ENCODE peak calls at places on chromosomes 6 and 20, in six cellular contexts. H is amniotic stem cell; N is activated CD4-positive, alpha-beta T cell treated with anti-CD3 and anti-CD28 coated beads, Interleukin-2, amount 50 U/mL, for 24 hours; D is activated T-helper 1 cell treated with anti-CD3 and anti-CD28 coated beads, Interleukin-2, amount 50 U/mL, for 16 hours; S is GM12891; L is RPMI7951. X is an unnamed sample.

GRCh38 chr20:25277051-25277801 is 29.3 kb downstream of the PYGB start:
- DNase-seq in H (no peak), N (no peak), D (no peak), S (no peak), L (no peak), X (no peak)

GRCh38 chr6:84019812-84020211 is 13.8 kb upstream of the MRAP2 start:
- DNase-seq in H (no peak), N (no peak), D (no peak), S (no peak), L (no peak), X (no peak)

GRCh38 chr6:6701864-6702263 is 113.3 kb downstream of the LY86 start:
- DNase-seq in H (no peak), N (no peak), D (no peak), S (no peak), L (peak), X (no peak)

GRCh38 chr6:106114492-106114891 is 28.4 kb downstream of the PRDM1 start:
- DNase-seq in H (no peak), N (peak), D (peak), S (no peak), L (no peak), X (no peak)

GRCh38 chr6:160790028-160790792 is 88.2 kb downstream of the PLG start:
- DNase-seq in H (no peak), N (no peak), D (no peak), S (no peak), L (peak), X (no peak)

GRCh38 chr6:127475823-127476176 is 16.6 kb upstream of the KIAA0408 start:
- DNase-seq in H (no peak), N (no peak), D (no peak), S (no peak), L (no peak), X (no peak)

GRCh38 chr6:106084106-106084963 is 1.8 kb upstream of the PRDM1 start:
- DNase-seq in H (no peak), N (no peak), D (no peak), S (peak), L (peak), X (peak)

GRCh38 chr6:41306187-41306854 is 19.8 kb upstream of the TREM1 start:
- DNase-seq in H (peak), N (peak), D (no peak), S (no peak), L (peak), X (peak)

GRCh38 chr6:558959-559358 is 97.9 kb downstream of the HUS1B start:
- DNase-seq in H (no peak), N (peak), D (no peak), S (no peak), L (no peak), X (no peak)

GRCh38 chr6:40587240-40588069 is at the start of gene LRFN2:
- DNase-seq in H (peak), N (peak), D (peak), S (peak), L (peak), X (peak)

GRCh38 chr6:130713144-130713543 is 114.1 kb upstream of the SMLR1 start:
- DNase-seq in H (no peak), N (no peak), D (no peak), S (no peak), L (no peak), X (no peak)

GRCh38 chr6:72218125-72218524 is 331.8 kb downstream of the RIMS1 start:
- DNase-seq in H (no peak), N (no peak), D (no peak), S (no peak), L (no peak), X (peak)

GRCh38 chr20:13028001-13028400 is 19.2 kb downstream of the SPTLC3 start:
- DNase-seq in H (no peak), N (no peak), D (no peak), S (no peak), L (peak), X (no peak)

GRCh38 chr6:131914967-131915751 is 36.0 kb downstream of the CCN2 start:
- DNase-seq in H (peak), N (peak), D (peak), S (no peak), L (peak), X (peak)

GRCh38 chr6:91106083-91106482 is 519.2 kb upstream of the MAP3K7 start:
- DNase-seq in H (no peak), N (no peak), D (no peak), S (no peak), L (no peak), X (no peak)

GRCh38 chr6:6661684-6662083 is 73.2 kb downstream of the LY86 start:
- DNase-seq in H (no peak), N (no peak), D (no peak), S (no peak), L (peak), X (peak)

GRCh38 chr20:62662422-62662821 is 20.1 kb downstream of the SLCO4A1 start:
- DNase-seq in H (peak), N (no peak), D (no peak), S (no peak), L (peak), X (no peak)

GRCh38 chr20:20754758-20755157 is 42.3 kb upstream of the RALGAPA2 start:
- DNase-seq in H (no peak), N (no peak), D (no peak), S (no peak), L (no peak), X (no peak)

GRCh38 chr6:40276176-40276575 is 311.0 kb downstream of the LRFN2 start:
- DNase-seq in H (no peak), N (no peak), D (no peak), S (no peak), L (no peak), X (no peak)

GRCh38 chr6:90416322-90416721 is 119.7 kb upstream of the BACH2 start:
- DNase-seq in H (no peak), N (no peak), D (no peak), S (no peak), L (no peak), X (no peak)

GRCh38 chr6:82882363-82883033 is 183.1 kb downstream of the UBE3D start:
- DNase-seq in H (no peak), N (no peak), D (no peak), S (no peak), L (no peak), X (no peak)

GRCh38 chr6:30647802-30648460 is 998 bp downstream of the C6orf136 start:
- DNase-seq in H (no peak), N (peak), D (no peak), S (peak), L (no peak), X (no peak)

GRCh38 chr20:38157635-38158495 is 7.2 kb downstream of the TGM2 start:
- DNase-seq in H (no peak), N (no peak), D (no peak), S (no peak), L (no peak), X (no peak)

GRCh38 chr20:13683833-13684232 is 45.1 kb upstream of the TASP1 start:
- DNase-seq in H (no peak), N (no peak), D (no peak), S (no peak), L (no peak), X (no peak)